ENCODE peak calls at places on chromosomes 3 and 15, in five cellular contexts. I is heart right ventricle, U is MM.1S, X is colonic mucosa, O is right lobe of liver. Z is an unnamed sample. For H3K4me1, the result is how much of the 10 kb centered on the place peaks cover.

GRCh38 chr15:67558502-67558901 is 16.0 kb downstream of the MAP2K5 start:
- DNase-seq in I (no peak), U (no peak), X (no peak), O (no peak), Z (no peak)

GRCh38 chr3:187844708-187845107 is 99.4 kb upstream of the BCL6 start:
- DNase-seq in I (no peak), U (no peak), X (no peak), O (no peak), Z (no peak)

GRCh38 chr3:109784852-109785631 is 447.7 kb upstream of the DPPA4 start:
- DNase-seq in I (no peak), U (no peak), X (no peak), O (no peak), Z (no peak)

GRCh38 chr3:107133891-107134290 is 243.3 kb upstream of the CCDC54 start:
- DNase-seq in I (no peak), U (no peak), X (no peak), O (no peak), Z (no peak)

GRCh38 chr15:58517682-58518525 is 86.1 kb downstream of the LIPC start:
- DNase-seq in I (no peak), U (peak), X (no peak), O (peak), Z (no peak)

GRCh38 chr3:29324180-29324651 is 43.3 kb downstream of the RBMS3 start:
- DNase-seq in I (peak), U (peak), X (peak), O (peak), Z (peak)

GRCh38 chr15:79592126-79592525 is 160.0 kb downstream of the MINAR1 start:
- DNase-seq in I (no peak), U (no peak), X (no peak), O (no peak), Z (no peak)

GRCh38 chr3:112175037-112175436 is 42.0 kb upstream of the GCSAM start:
- DNase-seq in I (no peak), U (no peak), X (no peak), O (no peak), Z (no peak)

GRCh38 chr15:76206325-76206976 is 104.8 kb downstream of the ETFA start:
- DNase-seq in I (peak), U (no peak), X (peak), O (peak), Z (peak)

GRCh38 chr15:73677146-73677607 is 7.0 kb upstream of the CD276 start:
- DNase-seq in I (peak), U (peak), X (peak), O (peak), Z (peak)

GRCh38 chr15:22850055-22850454 is 11.6 kb downstream of the NIPA2 start:
- DNase-seq in I (no peak), U (no peak), X (no peak), O (no peak), Z (no peak)

GRCh38 chr3:94862703-94863102 is 799.8 kb downstream of the NSUN3 start:
- DNase-seq in I (no peak), U (peak), X (no peak), O (no peak), Z (no peak)

GRCh38 chr3:155086041-155086440 is 5.9 kb downstream of the MME start:
- DNase-seq in I (no peak), U (no peak), X (no peak), O (no peak), Z (no peak)

GRCh38 chr15:88388702-88389101 is 78.5 kb downstream of the MRPL46 start:
- DNase-seq in I (no peak), U (no peak), X (no peak), O (no peak), Z (no peak)

GRCh38 chr3:176906046-176906905 is 291.0 kb downstream of the TBL1XR1 start:
- DNase-seq in I (peak), U (no peak), X (no peak), O (peak), Z (no peak)

GRCh38 chr3:43909149-43909548 is 218.4 kb downstream of the ABHD5 start:
- DNase-seq in I (no peak), U (no peak), X (no peak), O (no peak), Z (no peak)

GRCh38 chr15:57654136-57654845 is 52.2 kb upstream of the POLR2M start:
- DNase-seq in I (no peak), U (no peak), X (no peak), O (no peak), Z (no peak)

GRCh38 chr3:50591196-50591741 is 20.3 kb downstream of the CISH start:
- DNase-seq in I (no peak), U (no peak), X (no peak), O (no peak), Z (no peak)

GRCh38 chr3:128491071-128491899 is 1.7 kb downstream of the GATA2 start:
- DNase-seq in I (no peak), U (no peak), X (no peak), O (peak), Z (no peak)

GRCh38 chr3:128489860-128490649 is 2.9 kb downstream of the GATA2 start:
- DNase-seq in I (no peak), U (no peak), X (peak), O (peak), Z (no peak)

GRCh38 chr3:128488995-128489859 is 3.8 kb downstream of the GATA2 start:
- DNase-seq in I (peak), U (no peak), X (peak), O (no peak), Z (no peak)

GRCh38 chr3:128491900-128492352 is 1.1 kb downstream of the GATA2 start:
- DNase-seq in I (no peak), U (no peak), X (no peak), O (peak), Z (no peak)

DNA sequence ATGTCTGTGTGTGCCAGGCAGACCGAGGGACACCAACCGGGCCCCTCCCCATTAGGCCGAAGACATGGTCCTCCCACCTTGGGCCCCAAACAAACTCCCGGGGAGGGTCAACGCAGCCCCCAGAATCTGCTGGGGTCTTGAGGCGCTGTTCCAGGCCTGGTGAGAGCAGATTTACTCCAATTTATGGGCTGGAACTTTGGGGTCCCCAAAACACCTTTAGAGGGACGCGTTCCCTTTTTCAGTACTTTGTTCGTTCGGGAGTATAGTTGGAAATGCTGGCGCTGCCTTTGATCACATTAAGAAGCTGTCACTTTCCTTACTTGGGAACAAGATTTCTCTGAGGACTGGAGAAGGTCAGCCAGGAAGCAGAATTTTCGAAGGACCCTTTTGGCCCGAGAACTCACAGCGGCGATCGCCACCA is 2.3 kb downstream of the GATA2 start:
- DNase-seq in I (no peak), U (no peak), X (no peak), O (no peak), Z (no peak)
- H3K4me3 ChIP-seq in I (peak), U (no peak), X (no peak), O (no peak), Z (peak)

GRCh38 chr3:182400838-182401237 is 392.5 kb upstream of the ATP11B start:
- DNase-seq in I (no peak), U (no peak), X (no peak), O (no peak), Z (no peak)

GRCh38 chr3:182404031-182404430 is 389.3 kb upstream of the ATP11B start:
- DNase-seq in I (no peak), U (no peak), X (no peak), O (no peak), Z (no peak)

GRCh38 chr3:182410051-182410450 is 383.3 kb upstream of the ATP11B start:
- DNase-seq in I (no peak), U (no peak), X (no peak), O (no peak), Z (no peak)

GRCh38 chr3:182399978-182400737 is 393.1 kb upstream of the ATP11B start:
- DNase-seq in I (no peak), U (no peak), X (no peak), O (no peak), Z (no peak)

GRCh38 chr3:182405752-182406151 is 387.6 kb upstream of the ATP11B start:
- DNase-seq in I (no peak), U (no peak), X (no peak), O (no peak), Z (no peak)
- H3K4me1 ChIP-seq in I (under half), U (under half), X (under half), O (under half), Z (under half)

GRCh38 chr15:40296561-40297230 is 11.0 kb downstream of the PLCB2 start:
- DNase-seq in I (no peak), U (no peak), X (no peak), O (no peak), Z (no peak)
- H3K4me3 ChIP-seq in I (no peak), U (no peak), X (no peak), O (no peak), Z (no peak)

DNA sequence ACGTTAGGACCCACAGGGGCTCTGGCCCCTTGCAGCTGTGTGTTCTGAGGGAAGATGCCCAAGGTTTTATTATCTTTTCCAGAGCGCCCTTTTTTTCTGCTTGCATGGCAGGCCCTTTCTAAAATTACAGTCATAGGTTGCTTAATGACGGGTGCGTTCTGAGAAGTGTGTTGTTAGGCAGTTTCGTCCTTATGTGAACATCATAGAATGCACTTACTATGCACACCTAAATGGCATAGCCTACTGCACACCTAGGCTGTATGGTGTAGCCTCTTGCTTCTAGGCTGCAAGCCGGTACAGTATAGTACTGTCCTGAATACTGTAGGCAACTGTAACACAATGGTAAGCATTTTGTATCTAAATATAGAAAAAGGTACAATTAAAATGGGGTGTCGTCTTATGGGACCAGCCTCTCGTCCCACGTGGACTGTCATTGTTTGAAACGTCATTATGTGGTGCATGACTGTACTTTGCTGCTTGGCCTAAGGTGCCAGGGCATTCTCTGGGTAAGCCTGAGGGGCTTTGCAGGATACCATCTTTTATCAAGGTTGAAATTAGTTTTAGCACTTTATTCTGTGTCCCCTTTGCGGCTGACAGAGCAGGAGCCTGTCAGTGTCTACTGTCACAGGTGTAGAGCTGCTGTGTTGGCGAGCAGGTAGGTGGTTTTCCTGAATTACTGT is 10.9 kb downstream of the KLF13 start:
- DNase-seq in I (no peak), U (peak), X (no peak), O (no peak), Z (no peak)
- H3K4me1 ChIP-seq in I (half or more), U (half or more), X (under half), O (half or more), Z (half or more)

GRCh38 chr15:42065008-42065407 is 29.4 kb downstream of the PLA2G4D start:
- DNase-seq in I (no peak), U (no peak), X (peak), O (no peak), Z (no peak)
- H3K4me3 ChIP-seq in I (no peak), U (no peak), X (no peak), O (no peak), Z (no peak)

GRCh38 chr15:34993877-34994276 is 5.8 kb upstream of the ZNF770 start:
- DNase-seq in I (no peak), U (peak), X (no peak), O (no peak), Z (no peak)
- H3K4me1 ChIP-seq in I (under half), U (under half), X (under half), O (under half), Z (under half)

DNA sequence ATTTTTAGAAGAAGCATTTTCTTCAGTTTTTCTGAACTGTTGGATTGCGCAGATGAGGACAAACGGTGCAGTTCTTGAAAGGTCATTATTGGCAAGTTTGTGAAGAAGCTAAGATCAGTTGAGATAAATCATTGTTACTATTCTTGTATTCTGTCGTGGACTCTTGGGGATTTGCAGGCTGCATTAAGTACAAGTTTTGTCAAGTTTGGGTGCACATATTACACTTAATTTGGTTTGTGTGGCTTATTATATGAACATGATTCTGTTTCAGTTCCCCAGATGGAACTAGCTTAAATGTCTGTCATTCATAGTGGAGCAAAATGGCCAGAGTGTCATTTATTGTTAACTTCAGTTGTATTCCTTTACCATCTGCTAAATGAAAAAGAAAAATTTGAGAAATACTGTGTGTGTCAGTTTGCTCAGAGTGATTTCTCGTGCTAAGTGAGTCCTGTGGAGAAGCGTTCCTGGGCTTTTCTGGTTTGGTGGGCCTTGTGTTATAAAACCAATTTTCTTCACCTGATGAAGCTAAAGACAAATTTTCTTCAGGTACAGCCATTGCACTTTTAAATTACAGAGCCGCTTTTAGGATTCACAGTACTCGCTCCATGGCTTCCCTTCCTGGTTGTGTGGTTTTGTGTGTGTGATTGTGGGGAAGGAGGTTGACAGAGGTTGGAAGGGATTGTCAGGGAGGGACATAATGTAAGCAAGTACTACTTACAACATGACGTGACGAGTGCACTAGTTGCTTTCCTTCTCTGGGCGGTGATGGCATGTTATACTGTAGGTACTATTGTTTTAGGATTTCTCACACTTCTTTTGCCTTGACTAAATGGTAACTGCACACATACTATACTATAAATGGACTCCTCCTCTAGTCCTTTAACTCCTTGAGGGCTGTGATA is 1.7 kb downstream of the AKAP13 start:
- DNase-seq in I (no peak), U (no peak), X (peak), O (no peak), Z (no peak)
- H3K4me3 ChIP-seq in I (peak), U (peak), X (peak), O (no peak), Z (peak)

GRCh38 chr3:126992776-126993175 is 9.9 kb downstream of the PLXNA1 start:
- DNase-seq in I (no peak), U (no peak), X (no peak), O (no peak), Z (no peak)
- H3K4me1 ChIP-seq in I (under half), U (under half), X (under half), O (under half), Z (under half)